ENCODE peak calls at places on chromosomes 12 and 14, in eight cellular contexts. E is heart left ventricle, J is astrocyte of the spinal cord, W is GM23338, F is small intestine, S is mesendoderm, P is fibroblast of pulmonary artery, G is ovary. A is an unnamed sample.
A peak's percentile ranks its signal among the peaks of the same experiment; 100 is the strongest.

GRCh38 chr12:38124247-38125012 is 192.1 kb upstream of the ALG10B start:
- DNase-seq in E (no peak), J (no peak), W (no peak), F (no peak), S (no peak), P (no peak), G (no peak), A (no peak)

GRCh38 chr14:59347915-59348314 is 117.3 kb downstream of the GPR135 start:
- DNase-seq in E (no peak), J (no peak), W (no peak), F (peak; percentile 12), S (no peak), P (no peak), G (no peak), A (no peak)

GRCh38 chr14:49954171-49954631 is 61.3 kb downstream of the ARF6 start:
- DNase-seq in E (no peak), J (no peak), W (no peak), F (no peak), S (no peak), P (no peak), G (no peak), A (no peak)

GRCh38 chr12:6963016-6963731 is 7.3 kb downstream of the PHB2 start:
- DNase-seq in E (peak; percentile 25), J (no peak), W (peak; percentile 95), F (peak; percentile 95), S (peak; percentile 86), P (no peak), G (peak; percentile 43), A (no peak)

GRCh38 chr12:28925726-28926376 is 223.2 kb upstream of the FAR2 start:
- DNase-seq in E (peak; percentile 55), J (no peak), W (no peak), F (no peak), S (no peak), P (peak; percentile 7), G (no peak), A (no peak)

GRCh38 chr12:94282675-94283074 is 134.3 kb downstream of the PLXNC1 start:
- DNase-seq in E (no peak), J (no peak), W (no peak), F (peak; percentile 34), S (no peak), P (peak; percentile 33), G (no peak), A (no peak)

GRCh38 chr12:103735291-103735690 is 105.7 kb downstream of the NT5DC3 start:
- DNase-seq in E (no peak), J (no peak), W (no peak), F (no peak), S (no peak), P (no peak), G (no peak), A (no peak)

GRCh38 chr12:93108958-93109357 is 179.9 kb upstream of the EEA1 start:
- DNase-seq in E (no peak), J (peak; percentile 54), W (no peak), F (no peak), S (no peak), P (peak; percentile 64), G (no peak), A (no peak)

GRCh38 chr12:110073049-110073831 is 24.9 kb upstream of the C12orf76 start:
- DNase-seq in E (peak; percentile 49), J (no peak), W (peak; percentile 26), F (no peak), S (no peak), P (no peak), G (no peak), A (peak; percentile 39)

GRCh38 chr12:24198070-24198469 is 248.6 kb upstream of the SOX5 start:
- DNase-seq in E (no peak), J (peak; percentile 79), W (no peak), F (no peak), S (no peak), P (peak; percentile 18), G (no peak), A (no peak)

GRCh38 chr12:3727877-3728632 is 24.9 kb downstream of the CRACR2A start:
- DNase-seq in E (no peak), J (peak; percentile 26), W (peak; percentile 14), F (peak; percentile 44), S (peak; percentile 44), P (peak; percentile 56), G (no peak), A (no peak)

GRCh38 chr12:121806556-121807308 is 2.9 kb downstream of the SETD1B start:
- DNase-seq in E (no peak), J (peak; percentile 24), W (no peak), F (peak; percentile 56), S (peak; percentile 60), P (no peak), G (no peak), A (peak; percentile 25)
- H3K4me3 ChIP-seq in E (peak overlapping the region; percentile 84), J (peak overlapping the region; percentile 69), W (peak overlapping the region; percentile 86), F (peak overlapping the region; percentile 97), S (no peak overlapping the region), P (peak overlapping the region; percentile 78), G (peak overlapping the region; percentile 77), A (no peak overlapping the region)

DNA sequence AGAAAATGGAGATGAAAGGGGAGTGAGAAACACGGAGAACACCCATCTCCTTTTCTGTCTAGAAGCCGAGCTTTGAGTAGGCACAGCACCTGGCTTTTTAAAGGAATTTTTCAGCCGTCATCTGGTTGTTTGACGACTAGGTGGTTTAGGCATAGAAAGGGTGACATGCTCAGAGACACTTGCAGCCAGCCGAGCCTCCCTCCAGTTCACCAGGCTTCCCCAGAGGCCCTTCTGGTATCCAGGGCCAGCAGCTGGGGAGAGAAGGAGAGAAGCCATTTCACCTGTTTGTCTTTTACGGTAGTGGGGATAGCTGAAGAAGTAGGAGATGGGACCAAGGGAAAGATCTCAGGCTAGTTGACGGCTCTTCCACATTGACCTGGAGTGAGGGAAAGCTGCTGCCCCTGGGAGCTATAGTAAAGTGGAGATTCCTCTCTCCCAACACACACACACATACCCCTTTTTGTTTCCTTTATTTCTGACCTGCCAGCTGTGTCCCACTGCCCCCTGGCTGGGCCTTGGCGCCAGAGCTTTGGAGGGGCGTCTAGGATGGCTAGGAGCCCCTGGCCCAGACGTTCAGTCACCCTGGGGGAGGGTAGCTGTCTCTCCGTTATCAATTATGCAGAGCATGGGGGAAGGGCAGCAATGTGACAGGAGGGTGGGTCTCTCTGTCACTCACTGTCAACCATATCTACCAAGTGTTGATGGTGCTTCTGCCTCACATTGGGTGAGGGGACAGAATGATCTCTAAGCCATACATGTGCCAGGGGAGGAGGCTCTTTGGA is 5.5 kb downstream of the MAP3K12 start:
- DNase-seq in E (no peak), J (no peak), W (peak; percentile 40), F (no peak), S (peak; percentile 66), P (no peak), G (no peak), A (no peak)
- H3K4me3 ChIP-seq in E (peak overlapping the region; percentile 53), J (peak overlapping the region; percentile 42), W (peak overlapping the region; percentile 82), F (peak overlapping the region; percentile 58), S (no peak overlapping the region), P (peak overlapping the region; percentile 50), G (peak overlapping the region; percentile 59), A (no peak overlapping the region)

GRCh38 chr14:75170797-75171196 is 5.6 kb downstream of the TMED10 start:
- DNase-seq in E (no peak), J (no peak), W (no peak), F (no peak), S (no peak), P (peak; percentile 36), G (no peak), A (no peak)
- H3K4me3 ChIP-seq in E (no peak overlapping the region), J (no peak overlapping the region), W (no peak overlapping the region), F (no peak overlapping the region), S (no peak overlapping the region), P (no peak overlapping the region), G (no peak overlapping the region), A (no peak overlapping the region)

GRCh38 chr12:90794212-90794611 is 160.8 kb downstream of the CCER1 start:
- DNase-seq in E (no peak), J (no peak), W (no peak), F (no peak), S (no peak), P (no peak), G (no peak), A (no peak)

GRCh38 chr12:90791445-90791844 is 163.5 kb downstream of the CCER1 start:
- DNase-seq in E (no peak), J (no peak), W (no peak), F (no peak), S (no peak), P (no peak), G (no peak), A (no peak)

DNA sequence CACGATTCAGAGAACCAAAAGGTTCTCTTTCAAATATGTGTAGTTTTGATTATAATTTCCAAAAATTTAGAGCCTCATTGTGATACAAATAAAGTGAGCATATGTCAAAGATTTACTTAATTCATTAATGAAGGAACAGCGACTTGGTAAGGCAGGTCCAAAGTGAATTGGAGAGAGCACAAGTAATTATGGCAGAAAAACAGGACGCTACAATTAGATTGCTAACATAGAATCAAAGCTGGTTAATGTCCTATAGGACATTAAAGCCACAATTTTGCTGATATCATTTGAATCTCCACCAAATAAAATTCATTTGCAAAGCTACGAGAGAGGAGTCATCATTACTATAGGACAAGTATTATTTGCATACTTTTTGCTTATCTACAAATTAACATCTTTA is 164.2 kb downstream of the CCER1 start:
- DNase-seq in E (no peak), J (no peak), W (no peak), F (no peak), S (no peak), P (no peak), G (no peak), A (no peak)
- H3K4me3 ChIP-seq in E (no peak overlapping the region), J (no peak overlapping the region), W (no peak overlapping the region), F (no peak overlapping the region), S (no peak overlapping the region), P (no peak overlapping the region), G (no peak overlapping the region), A (no peak overlapping the region)

GRCh38 chr12:78866518-78866917 is 1.9 kb downstream of the SYT1 start:
- DNase-seq in E (no peak), J (no peak), W (no peak), F (no peak), S (no peak), P (peak; percentile 4), G (no peak), A (no peak)
- H3K4me3 ChIP-seq in E (no peak overlapping the region), J (no peak overlapping the region), W (peak overlapping the region; percentile 78), F (no peak overlapping the region), S (no peak overlapping the region), P (no peak overlapping the region), G (no peak overlapping the region), A (no peak overlapping the region)

GRCh38 chr12:47218191-47218654 is 138.5 kb upstream of the AMIGO2 start:
- DNase-seq in E (no peak), J (no peak), W (no peak), F (no peak), S (no peak), P (no peak), G (no peak), A (no peak)
- H3K4me3 ChIP-seq in E (no peak overlapping the region), J (no peak overlapping the region), W (no peak overlapping the region), F (peak overlapping the region; percentile 16), S (no peak overlapping the region), P (no peak overlapping the region), G (no peak overlapping the region), A (no peak overlapping the region)